ENCODE peak calls at places on chromosomes 13 and 19, in five cellular contexts. X is activated CD8-positive, alpha-beta T cell treated with anti-CD3 and anti-CD28 coated beads, Interleukin-2, amount 10 ng/mL, durations not matched to agents 7 days and 5 days; L is K562; K is activated naive CD4-positive, alpha-beta T cell treated with anti-CD3 and anti-CD28 coated beads, Interleukin-2, amount 50 U/mL, for 72 hours; U is activated CD4-positive, alpha-beta T cell treated with anti-CD3 and anti-CD28 coated beads for 36 hours. T is an unnamed sample.

GRCh38 chr19:1807695-1808394 is 4.2 kb downstream of the ATP8B3 start:
- ATAC-seq in L (no peak), X (no peak), K (no peak), U (no peak), T (no peak)

GRCh38 chr19:47227347-47228167 is 3.4 kb downstream of the BBC3 start:
- ATAC-seq in L (peak), U (peak), K (peak), X (peak), T (peak)

GRCh38 chr13:93834051-93834450 is 607.4 kb downstream of the GPC6 start:
- ATAC-seq in L (no peak), X (no peak), U (no peak), K (no peak), T (no peak)

GRCh38 chr13:19633340-19634128 is at the start of gene MPHOSPH8:
- ATAC-seq in U (peak), X (peak), L (peak), K (peak), T (peak)

GRCh38 chr19:47512948-47513319 is 1.9 kb downstream of the NAPA start:
- ATAC-seq in U (no peak), L (no peak), X (no peak), K (no peak), T (no peak)

GRCh38 chr19:48175578-48175977 is 5.1 kb downstream of the ZSWIM9 start:
- ATAC-seq in X (no peak), U (no peak), L (no peak), K (no peak), T (no peak)

GRCh38 chr13:33230178-33230881 is 55.2 kb downstream of the STARD13 start:
- ATAC-seq in L (no peak), K (no peak), U (peak), X (no peak), T (no peak)

GRCh38 chr13:85798999-85799646 is at the start of gene SLITRK6:
- ATAC-seq in U (no peak), K (no peak), L (no peak), X (no peak), T (peak)

GRCh38 chr13:97030705-97031452 is 36.6 kb upstream of the OXGR1 start:
- ATAC-seq in X (no peak), K (no peak), U (no peak), L (peak), T (no peak)

GRCh38 chr13:59747529-59747928 is 416.2 kb downstream of the DIAPH3 start:
- ATAC-seq in U (peak), L (peak), K (no peak), X (no peak), T (no peak)

GRCh38 chr19:14952767-14953166 is 11.5 kb downstream of the OR7C2 start:
- ATAC-seq in L (no peak), U (no peak), K (no peak), X (no peak), T (no peak)

GRCh38 chr19:42248270-42249148 is 6.1 kb upstream of the GSK3A start:
- ATAC-seq in L (no peak), X (no peak), U (no peak), K (no peak), T (no peak)

GRCh38 chr19:48920949-48921348 is 12.6 kb upstream of the DHDH start:
- ATAC-seq in U (no peak), L (no peak), K (no peak), X (no peak), T (no peak)

GRCh38 chr19:3586124-3586626 is 897 bp downstream of the GIPC3 start:
- ATAC-seq in K (peak), U (no peak), L (peak), X (peak), T (no peak)

GRCh38 chr19:1163934-1164683 is 10.0 kb downstream of the SBNO2 start:
- ATAC-seq in X (no peak), L (no peak), U (no peak), K (no peak), T (no peak)

GRCh38 chr13:66506031-66506777 is 723.9 kb downstream of the PCDH9 start:
- ATAC-seq in L (no peak), X (no peak), U (no peak), K (no peak), T (no peak)

GRCh38 chr19:18741566-18742121 is 49.5 kb downstream of the COMP start:
- ATAC-seq in L (no peak), K (no peak), X (no peak), U (no peak), T (peak)

GRCh38 chr13:30140973-30141372 is 166.4 kb downstream of the KATNAL1 start:
- ATAC-seq in L (no peak), X (no peak), U (no peak), K (no peak), T (no peak)

GRCh38 chr19:19900124-19900523 is 622 bp upstream of the ZNF93 start:
- ATAC-seq in K (peak), X (no peak), U (peak), L (peak), T (no peak)

GRCh38 chr13:107901996-107902562 is 313.3 kb downstream of the LIG4 start:
- ATAC-seq in U (no peak), L (peak), X (no peak), K (no peak), T (no peak)

GRCh38 chr13:29402168-29402621 is 193.3 kb downstream of the SLC7A1 start:
- ATAC-seq in L (peak), X (no peak), U (no peak), K (no peak), T (no peak)

GRCh38 chr19:1987197-1988187 is 28.0 kb downstream of the BTBD2 start:
- ATAC-seq in K (no peak), X (no peak), U (peak), L (peak), T (no peak)

GRCh38 chr19:16002380-16002779 is 53.6 kb downstream of the OR10H4 start:
- ATAC-seq in K (peak), X (no peak), U (no peak), L (no peak), T (no peak)

GRCh38 chr13:36837354-36838092 is 18.5 kb downstream of the RFXAP start:
- ATAC-seq in X (no peak), U (no peak), L (no peak), K (no peak), T (no peak)

GRCh38 chr13:46031581-46032263 is 20.8 kb downstream of the ZC3H13 start:
- ATAC-seq in X (no peak), U (no peak), L (no peak), K (no peak), T (no peak)

T was measured in gastroesophageal sphincter.